ENCODE peak calls at places on chromosomes 2 and 18, in five cellular contexts. One of them, this sample, is unnamed. For H3K9me3, the result is how much of the 10 kb centered on the place peaks cover.

GRCh38 chr2:25314514-25315315 is 27.0 kb downstream of the DNMT3A start:
- DNase-seq in H1: peak
- DNase-seq in CD4-positive, alpha-beta T cell: peak
- DNase-seq in T-helper 17 cell: peak
- DNase-seq in IMR-90: peak
- DNase-seq in this sample: peak

GRCh38 chr18:44945847-44946490 is 265.3 kb downstream of the SETBP1 start:
- DNase-seq in IMR-90: no peak
- DNase-seq in H1: no peak
- DNase-seq in T-helper 17 cell: no peak
- DNase-seq in CD4-positive, alpha-beta T cell: no peak
- DNase-seq in this sample: no peak

GRCh38 chr2:132416080-132416911 is at the start of gene GPR39:
- DNase-seq in T-helper 17 cell: no peak
- DNase-seq in H1: peak
- DNase-seq in CD4-positive, alpha-beta T cell: no peak
- DNase-seq in IMR-90: peak
- DNase-seq in this sample: no peak

GRCh38 chr2:24265212-24265611 is 90.4 kb downstream of the FAM228A start:
- DNase-seq in IMR-90: no peak
- DNase-seq in CD4-positive, alpha-beta T cell: no peak
- DNase-seq in T-helper 17 cell: no peak
- DNase-seq in H1: no peak
- DNase-seq in this sample: no peak

GRCh38 chr2:20094955-20095354 is 43.5 kb upstream of the LAPTM4A start:
- DNase-seq in T-helper 17 cell: no peak
- DNase-seq in CD4-positive, alpha-beta T cell: no peak
- DNase-seq in IMR-90: no peak
- DNase-seq in H1: no peak
- DNase-seq in this sample: no peak

GRCh38 chr18:36709315-36709714 is 119.5 kb downstream of the TPGS2 start:
- DNase-seq in CD4-positive, alpha-beta T cell: no peak
- DNase-seq in H1: no peak
- DNase-seq in T-helper 17 cell: no peak
- DNase-seq in IMR-90: no peak
- DNase-seq in this sample: no peak

GRCh38 chr18:36572135-36572856 is 256.5 kb downstream of the TPGS2 start:
- DNase-seq in CD4-positive, alpha-beta T cell: no peak
- DNase-seq in IMR-90: peak
- DNase-seq in H1: no peak
- DNase-seq in T-helper 17 cell: no peak
- DNase-seq in this sample: no peak

GRCh38 chr18:10449396-10449795 is 5.0 kb upstream of the APCDD1 start:
- DNase-seq in H1: no peak
- DNase-seq in IMR-90: peak
- DNase-seq in CD4-positive, alpha-beta T cell: no peak
- DNase-seq in T-helper 17 cell: no peak
- DNase-seq in this sample: no peak

GRCh38 chr18:57077786-57078552 is 68.9 kb upstream of the BOD1L2 start:
- DNase-seq in IMR-90: no peak
- DNase-seq in CD4-positive, alpha-beta T cell: no peak
- DNase-seq in T-helper 17 cell: no peak
- DNase-seq in H1: no peak
- DNase-seq in this sample: peak

GRCh38 chr18:68489018-68489792 is 225.7 kb downstream of the TMX3 start:
- DNase-seq in T-helper 17 cell: no peak
- DNase-seq in CD4-positive, alpha-beta T cell: no peak
- DNase-seq in IMR-90: no peak
- DNase-seq in H1: peak
- DNase-seq in this sample: no peak

GRCh38 chr2:117812443-117812842 is 2.0 kb upstream of the DDX18 start:
- DNase-seq in CD4-positive, alpha-beta T cell: no peak
- DNase-seq in T-helper 17 cell: no peak
- DNase-seq in IMR-90: no peak
- DNase-seq in H1: no peak
- DNase-seq in this sample: no peak

GRCh38 chr2:234747833-234748559 is 203.8 kb upstream of the SH3BP4 start:
- DNase-seq in H1: no peak
- DNase-seq in T-helper 17 cell: no peak
- DNase-seq in CD4-positive, alpha-beta T cell: no peak
- DNase-seq in IMR-90: peak
- DNase-seq in this sample: no peak

GRCh38 chr2:197125000-197125399 is 185.6 kb downstream of the ANKRD44 start:
- DNase-seq in H1: no peak
- DNase-seq in IMR-90: peak
- DNase-seq in T-helper 17 cell: no peak
- DNase-seq in CD4-positive, alpha-beta T cell: no peak
- DNase-seq in this sample: no peak

GRCh38 chr2:61114147-61114546 is 47.8 kb upstream of the C2orf74 start:
- DNase-seq in H1: no peak
- DNase-seq in IMR-90: no peak
- DNase-seq in T-helper 17 cell: no peak
- DNase-seq in CD4-positive, alpha-beta T cell: no peak
- DNase-seq in this sample: no peak

GRCh38 chr2:237073552-237073951 is 12.1 kb upstream of the COPS8 start:
- DNase-seq in IMR-90: peak
- DNase-seq in CD4-positive, alpha-beta T cell: no peak
- DNase-seq in H1: no peak
- DNase-seq in T-helper 17 cell: no peak
- DNase-seq in this sample: no peak

GRCh38 chr2:220562375-220563140 is 935.1 kb downstream of the SLC4A3 start:
- DNase-seq in H1: no peak
- DNase-seq in IMR-90: no peak
- DNase-seq in T-helper 17 cell: no peak
- DNase-seq in CD4-positive, alpha-beta T cell: no peak
- DNase-seq in this sample: no peak

GRCh38 chr2:172109670-172110421 is 7.1 kb upstream of the DLX2 start:
- DNase-seq in H1: no peak
- DNase-seq in IMR-90: no peak
- DNase-seq in T-helper 17 cell: no peak
- DNase-seq in CD4-positive, alpha-beta T cell: no peak
- DNase-seq in this sample: no peak

DNA sequence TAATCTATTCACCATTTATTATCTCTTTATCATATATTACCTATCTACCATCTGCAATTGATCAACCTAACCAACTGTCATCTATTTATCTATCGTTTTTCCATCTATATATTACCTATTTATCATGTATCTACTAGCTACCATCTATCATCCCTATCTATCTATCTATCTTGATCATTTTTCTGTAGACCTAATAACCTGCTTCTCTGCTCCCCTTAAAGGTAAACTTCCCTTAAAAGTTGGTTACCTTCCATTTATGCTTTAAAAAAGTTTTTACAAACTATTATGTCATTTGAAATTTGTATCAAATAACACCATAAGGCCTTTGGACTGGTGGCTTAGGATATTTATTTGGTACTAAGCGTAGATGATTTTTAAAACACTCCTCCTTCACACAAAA is 47.2 kb downstream of the TMEM18 start:
- DNase-seq in T-helper 17 cell: no peak
- DNase-seq in CD4-positive, alpha-beta T cell: no peak
- DNase-seq in H1: no peak
- DNase-seq in IMR-90: no peak
- DNase-seq in this sample: no peak
- H3K9me3 ChIP-seq in T-helper 17 cell: under half
- H3K9me3 ChIP-seq in CD4-positive, alpha-beta T cell: under half
- H3K9me3 ChIP-seq in H1: under half
- H3K9me3 ChIP-seq in IMR-90: under half
- H3K9me3 ChIP-seq in this sample: under half

GRCh38 chr2:88687384-88687783 is 4.1 kb upstream of the RPIA start:
- DNase-seq in IMR-90: no peak
- DNase-seq in CD4-positive, alpha-beta T cell: no peak
- DNase-seq in H1: no peak
- DNase-seq in T-helper 17 cell: no peak
- DNase-seq in this sample: no peak
- H3K9me3 ChIP-seq in IMR-90: under half
- H3K9me3 ChIP-seq in CD4-positive, alpha-beta T cell: under half
- H3K9me3 ChIP-seq in H1: under half
- H3K9me3 ChIP-seq in T-helper 17 cell: under half
- H3K9me3 ChIP-seq in this sample: under half

GRCh38 chr18:78665644-78666043 is 314.0 kb upstream of the SALL3 start:
- DNase-seq in H1: no peak
- DNase-seq in T-helper 17 cell: no peak
- DNase-seq in IMR-90: no peak
- DNase-seq in CD4-positive, alpha-beta T cell: no peak
- DNase-seq in this sample: no peak
- H3K9me3 ChIP-seq in H1: under half
- H3K9me3 ChIP-seq in T-helper 17 cell: under half
- H3K9me3 ChIP-seq in IMR-90: under half
- H3K9me3 ChIP-seq in CD4-positive, alpha-beta T cell: under half
- H3K9me3 ChIP-seq in this sample: under half

DNA sequence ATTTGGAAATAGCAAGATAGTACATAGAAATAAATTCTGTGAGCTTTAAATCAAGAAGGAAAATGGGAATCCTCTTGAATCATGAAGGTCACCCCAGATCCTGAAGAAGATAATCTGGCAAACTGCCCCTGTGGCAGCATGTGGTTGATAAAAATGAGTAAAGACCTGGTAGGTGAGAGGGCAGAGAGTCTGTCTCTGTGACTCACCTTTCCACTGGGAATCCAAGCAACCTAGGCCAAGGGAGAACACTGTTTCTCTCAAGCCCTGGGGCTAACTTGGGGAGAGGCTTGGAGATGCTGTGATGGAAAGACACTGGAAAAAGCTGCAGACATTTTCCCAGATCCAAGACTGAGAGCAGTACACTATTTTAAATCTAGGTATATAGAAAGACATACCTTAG is 185.8 kb upstream of the CNTNAP5 start:
- DNase-seq in IMR-90: no peak
- DNase-seq in CD4-positive, alpha-beta T cell: no peak
- DNase-seq in T-helper 17 cell: no peak
- DNase-seq in H1: no peak
- DNase-seq in this sample: no peak
- H3K9me3 ChIP-seq in IMR-90: under half
- H3K9me3 ChIP-seq in CD4-positive, alpha-beta T cell: under half
- H3K9me3 ChIP-seq in T-helper 17 cell: under half
- H3K9me3 ChIP-seq in H1: under half
- H3K9me3 ChIP-seq in this sample: under half